ENCODE peak calls at places on chromosomes 5 and 9, in seven cellular contexts. X is heart left ventricle, E is body of pancreas, M is transverse colon, H is A549, Q is thyroid gland, S is stomach. C is an unnamed sample. For H3K9me3, the result is how much of the 10 kb centered on the place peaks cover.

GRCh38 chr5:84292788-84293653 is 91.7 kb downstream of the EDIL3 start:
- DNase-seq in X (no peak), E (no peak), M (no peak), H (no peak), Q (no peak), S (no peak), C (no peak)

GRCh38 chr9:134191455-134192209 is 27.3 kb upstream of the RNU6ATAC start:
- DNase-seq in X (no peak), E (no peak), M (no peak), H (no peak), Q (no peak), S (no peak), C (no peak)

GRCh38 chr9:134585746-134586706 is 55.6 kb upstream of the COL5A1 start:
- DNase-seq in X (no peak), E (no peak), M (no peak), H (peak), Q (no peak), S (no peak), C (no peak)

GRCh38 chr5:66661149-66661548 is 65.0 kb downstream of the MAST4 start:
- DNase-seq in X (peak), E (peak), M (peak), H (no peak), Q (no peak), S (no peak), C (peak)

GRCh38 chr9:134360897-134361296 is 34.6 kb downstream of the RXRA start:
- DNase-seq in X (peak), E (peak), M (no peak), H (no peak), Q (no peak), S (peak), C (peak)

GRCh38 chr5:150121448-150122157 is 34.0 kb downstream of the PDGFRB start:
- DNase-seq in X (no peak), E (no peak), M (no peak), H (no peak), Q (no peak), S (no peak), C (no peak)

GRCh38 chr5:176151286-176151685 is 86.9 kb upstream of the SIMC1 start:
- DNase-seq in X (no peak), E (no peak), M (no peak), H (no peak), Q (peak), S (no peak), C (no peak)

GRCh38 chr5:39905356-39905755 is 480.6 kb upstream of the DAB2 start:
- DNase-seq in X (no peak), E (peak), M (no peak), H (no peak), Q (no peak), S (no peak), C (no peak)

GRCh38 chr5:175103746-175104145 is 340.2 kb downstream of the DRD1 start:
- DNase-seq in X (no peak), E (no peak), M (no peak), H (no peak), Q (no peak), S (no peak), C (no peak)

GRCh38 chr5:123803359-123803758 is 291.4 kb downstream of the CSNK1G3 start:
- DNase-seq in X (no peak), E (no peak), M (no peak), H (no peak), Q (no peak), S (no peak), C (no peak)

GRCh38 chr9:135547756-135548736 is 2.1 kb downstream of the OBP2A start:
- DNase-seq in X (no peak), E (no peak), M (no peak), H (no peak), Q (no peak), S (no peak), C (no peak)

GRCh38 chr9:121916008-121916407 is 177.1 kb downstream of the TTLL11 start:
- DNase-seq in X (no peak), E (no peak), M (no peak), H (no peak), Q (no peak), S (no peak), C (no peak)

GRCh38 chr9:94802795-94803194 is 76.3 kb downstream of the AOPEP start:
- DNase-seq in X (no peak), E (no peak), M (no peak), H (no peak), Q (no peak), S (no peak), C (no peak)

GRCh38 chr5:78716221-78716620 is 67.6 kb upstream of the LHFPL2 start:
- DNase-seq in X (no peak), E (no peak), M (no peak), H (no peak), Q (no peak), S (no peak), C (no peak)

GRCh38 chr5:102905052-102905451 is 149.9 kb downstream of the PAM start:
- DNase-seq in X (no peak), E (no peak), M (no peak), H (no peak), Q (no peak), S (no peak), C (no peak)

GRCh38 chr9:5577225-5577624 is 51.7 kb upstream of the RIC1 start:
- DNase-seq in X (no peak), E (no peak), M (no peak), H (no peak), Q (no peak), S (no peak), C (no peak)

GRCh38 chr5:122183098-122183794 is 53.9 kb downstream of the ZNF474 start:
- DNase-seq in X (peak), E (peak), M (peak), H (no peak), Q (peak), S (peak), C (peak)

GRCh38 chr5:167284491-167284890 is 1007.0 kb upstream of the WWC1 start:
- DNase-seq in X (no peak), E (no peak), M (no peak), H (no peak), Q (no peak), S (no peak), C (no peak)

GRCh38 chr9:137240321-137240840 is 706 bp upstream of the TUBB4B start:
- DNase-seq in X (peak), E (peak), M (peak), H (no peak), Q (peak), S (peak), C (peak)

GRCh38 chr5:154312571-154312970 is 122.0 kb downstream of the GALNT10 start:
- DNase-seq in X (no peak), E (no peak), M (no peak), H (no peak), Q (no peak), S (no peak), C (no peak)

GRCh38 chr9:128123451-128124080 is 4.0 kb downstream of the PTGES2 start:
- DNase-seq in X (no peak), E (no peak), M (no peak), H (no peak), Q (no peak), S (peak), C (no peak)

GRCh38 chr5:56207537-56207936 is 25.6 kb downstream of the ANKRD55 start:
- DNase-seq in X (no peak), E (no peak), M (no peak), H (no peak), Q (no peak), S (no peak), C (no peak)

GRCh38 chr5:134051305-134051704 is 46.5 kb upstream of the VDAC1 start:
- DNase-seq in X (no peak), E (no peak), M (no peak), H (no peak), Q (no peak), S (no peak), C (no peak)

GRCh38 chr5:9924614-9925013 is 294.5 kb upstream of the TAS2R1 start:
- DNase-seq in X (no peak), E (no peak), M (no peak), H (peak), Q (no peak), S (no peak), C (no peak)

GRCh38 chr5:120017523-120017922 is 388.2 kb downstream of the FAM170A start:
- DNase-seq in X (no peak), E (no peak), M (no peak), H (no peak), Q (no peak), S (no peak), C (no peak)

GRCh38 chr5:143258559-143259253 is 144.8 kb downstream of the NR3C1 start:
- DNase-seq in X (no peak), E (no peak), M (no peak), H (no peak), Q (no peak), S (no peak), C (peak)

GRCh38 chr5:1743769-1744085 is 55.9 kb downstream of the MRPL36 start:
- DNase-seq in X (no peak), E (no peak), M (no peak), H (no peak), Q (no peak), S (no peak), C (no peak)

GRCh38 chr5:90297045-90297764 is 112.4 kb downstream of the CETN3 start:
- DNase-seq in X (no peak), E (no peak), M (no peak), H (no peak), Q (no peak), S (no peak), C (no peak)

GRCh38 chr5:124124711-124125229 is 612.8 kb downstream of the CSNK1G3 start:
- DNase-seq in X (no peak), E (no peak), M (no peak), H (no peak), Q (no peak), S (no peak), C (peak)

GRCh38 chr9:114489928-114490327 is 15.3 kb downstream of the WHRN start:
- DNase-seq in X (no peak), E (no peak), M (no peak), H (no peak), Q (no peak), S (no peak), C (no peak)

DNA sequence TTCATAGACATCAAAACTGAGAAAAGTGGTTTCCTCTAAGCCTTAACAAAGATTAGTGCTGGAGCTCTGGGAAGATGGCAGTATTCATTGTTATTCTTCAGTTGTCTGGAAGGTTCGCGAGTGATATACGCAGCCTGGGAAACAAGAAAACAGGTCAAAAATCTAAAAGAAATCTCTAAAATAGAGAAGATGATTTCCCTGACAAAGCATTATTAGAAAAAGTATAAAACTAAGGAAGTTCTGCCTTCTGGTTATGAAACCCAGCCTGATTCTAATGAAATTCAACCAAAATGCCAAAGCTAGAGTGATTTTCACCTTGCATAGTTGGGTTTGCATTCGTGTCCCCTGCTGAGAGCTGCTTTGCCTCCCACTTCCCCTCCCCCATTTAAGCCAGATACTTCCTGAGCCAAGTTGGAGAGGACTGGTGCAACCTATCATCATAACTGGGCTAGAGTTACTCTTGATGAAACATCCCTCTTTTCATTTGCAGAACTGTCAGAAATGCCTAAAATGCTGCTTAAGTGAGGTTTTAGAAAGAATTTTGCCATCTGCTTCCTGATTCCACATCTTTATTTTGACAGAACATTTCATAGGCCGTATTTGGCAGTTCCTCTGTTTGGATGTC is 48.4 kb downstream of the NDFIP1 start:
- DNase-seq in X (no peak), E (no peak), M (no peak), H (no peak), Q (no peak), S (no peak), C (no peak)
- TF ChIP-seq POLR2A in X (no peak), E (no peak), M (no peak), H (no peak), Q (no peak), S (no peak), C (no peak)

DNA sequence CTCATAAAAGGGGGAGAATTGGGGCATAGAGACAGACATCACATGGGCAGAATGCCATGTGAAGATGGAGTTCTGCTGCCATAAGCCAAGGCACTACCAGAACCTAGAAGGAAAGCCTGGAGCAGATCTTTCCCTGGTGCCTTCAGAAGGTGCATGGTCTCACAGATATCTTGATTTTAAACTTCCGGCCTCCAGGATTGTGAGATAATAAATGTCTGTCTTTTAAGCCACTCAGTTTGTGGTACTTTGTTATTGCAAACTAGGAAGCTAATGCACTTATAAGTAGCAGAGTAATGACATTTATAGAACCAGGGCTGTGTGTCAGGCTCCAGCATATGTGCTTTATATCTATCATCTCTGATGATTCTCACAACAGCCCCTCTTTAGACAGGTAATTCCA is 130.4 kb downstream of the ASTN2 start:
- DNase-seq in X (no peak), E (no peak), M (no peak), H (no peak), Q (no peak), S (no peak), C (no peak)
- H3K9me3 ChIP-seq in X (under half), E (under half), M (under half), H (under half), Q (under half), S (under half), C (under half)

GRCh38 chr5:162227075-162227474 is 159.5 kb downstream of the GABRG2 start:
- DNase-seq in X (no peak), E (no peak), M (no peak), H (no peak), Q (no peak), S (no peak), C (no peak)

GRCh38 chr5:162217037-162217436 is 149.5 kb downstream of the GABRG2 start:
- DNase-seq in X (no peak), E (no peak), M (no peak), H (no peak), Q (no peak), S (no peak), C (no peak)

DNA sequence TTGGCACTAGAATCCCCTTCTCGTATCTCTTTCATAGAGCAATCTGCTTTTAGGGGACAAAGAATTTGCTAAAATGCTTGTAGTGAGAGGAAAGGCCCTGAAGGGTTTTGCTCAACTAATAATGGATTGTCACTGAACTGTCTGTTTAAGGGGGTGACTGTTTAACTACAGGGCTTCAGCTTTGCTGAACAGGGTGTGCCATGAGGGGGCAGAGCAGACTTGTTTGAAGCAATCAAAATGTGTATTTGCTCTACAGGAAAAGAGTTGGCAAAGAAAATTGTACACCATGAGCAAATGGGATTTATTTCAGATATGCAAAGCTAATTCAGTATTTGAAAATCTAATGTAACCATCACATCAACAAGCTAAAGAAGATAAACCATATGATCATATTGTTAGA is 154.3 kb downstream of the GABRG2 start:
- DNase-seq in X (no peak), E (no peak), M (no peak), H (no peak), Q (no peak), S (no peak), C (no peak)
- TF ChIP-seq CTCF in X (no peak), E (no peak), M (no peak), H (no peak), Q (no peak), S (no peak), C (no peak)

GRCh38 chr5:18652404-18653215 is 1018.4 kb downstream of the TAF11L14 start:
- DNase-seq in X (no peak), E (no peak), M (no peak), H (no peak), Q (no peak), S (no peak), C (no peak)
- TF ChIP-seq POLR2A in X (no peak), E (no peak), M (no peak), H (no peak), Q (no peak), S (no peak), C (no peak)

DNA sequence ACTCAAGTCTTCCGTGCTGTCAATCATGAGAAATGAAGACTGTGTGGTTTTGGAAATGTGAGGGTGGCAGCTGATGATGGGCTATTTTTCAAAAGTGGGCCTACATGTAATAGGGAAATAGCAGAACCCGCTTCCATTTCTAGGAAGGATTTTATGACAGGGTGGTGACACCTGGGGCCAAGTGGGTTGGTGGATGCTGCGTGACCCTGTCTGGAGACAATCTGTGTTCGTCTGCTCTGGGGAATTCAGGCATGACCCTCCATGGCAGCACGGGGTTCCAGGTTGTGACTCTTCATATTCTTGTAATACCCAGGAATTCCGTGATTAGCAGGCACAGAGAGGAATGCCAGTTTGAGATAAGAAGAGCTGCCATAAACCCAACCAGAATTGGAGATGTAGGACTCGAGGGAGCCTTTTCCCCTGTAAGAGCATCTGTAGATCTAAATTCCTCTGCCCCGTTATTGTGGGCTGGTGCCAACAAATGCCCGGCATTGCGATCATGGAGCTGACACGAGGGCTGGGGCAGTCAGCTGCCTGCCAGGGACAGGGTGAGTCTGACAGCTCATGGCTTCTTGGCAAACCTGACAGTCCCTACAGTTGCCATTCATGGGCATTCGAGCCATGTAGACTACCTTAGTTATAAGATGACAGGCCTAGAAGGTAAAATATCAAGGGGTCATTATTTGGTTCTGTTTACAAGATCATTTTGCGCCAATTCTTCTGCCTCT is 279.7 kb downstream of the GADD45G start:
- DNase-seq in X (peak), E (no peak), M (no peak), H (no peak), Q (no peak), S (peak), C (peak)
- H3K9me3 ChIP-seq in X (under half), E (under half), M (under half), H (under half), Q (under half), S (under half), C (under half)

GRCh38 chr5:60688980-60689379 is 11.0 kb downstream of the DEPDC1B start:
- DNase-seq in X (no peak), E (no peak), M (no peak), H (no peak), Q (no peak), S (no peak), C (no peak)
- TF ChIP-seq CTCF in X (no peak), E (no peak), M (no peak), H (no peak), Q (no peak), S (no peak), C (no peak)

DNA sequence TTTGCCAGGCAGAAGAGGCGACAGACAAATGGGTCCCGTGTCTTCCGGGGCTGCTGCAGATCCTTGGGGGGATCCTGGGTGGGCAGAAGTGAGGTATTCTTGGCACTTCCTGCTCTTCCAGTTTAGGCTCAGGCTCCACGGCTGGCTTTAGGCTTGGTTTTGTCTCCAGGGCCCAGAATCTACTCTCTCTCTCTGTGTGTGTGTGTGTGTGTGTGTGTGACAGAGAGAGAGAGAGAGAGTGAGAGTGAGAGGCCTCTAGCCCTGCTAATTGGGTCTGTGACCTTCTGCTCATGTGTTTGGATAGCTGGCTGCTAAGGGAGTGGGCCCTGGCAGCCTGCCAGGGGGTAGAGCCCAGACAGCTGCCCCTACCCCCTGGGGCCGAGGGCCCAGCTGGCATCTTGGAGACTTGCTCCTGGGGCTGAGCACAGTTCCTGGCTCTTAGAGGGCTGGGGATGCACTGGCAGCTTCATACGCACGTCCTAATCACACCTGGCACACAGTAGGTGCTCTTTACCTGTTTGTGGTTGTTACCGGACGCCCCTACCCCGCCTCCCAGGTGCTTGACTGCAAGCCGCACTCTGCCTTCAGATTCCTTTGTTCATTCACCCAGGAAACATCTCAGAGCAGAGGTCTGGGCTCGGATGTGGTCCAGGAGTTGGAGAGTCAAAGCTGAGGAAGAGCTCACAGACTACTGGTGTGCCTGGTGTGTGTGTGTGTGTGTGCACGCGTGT is 39.4 kb downstream of the CRB2 start:
- DNase-seq in X (no peak), E (no peak), M (no peak), H (no peak), Q (peak), S (no peak), C (no peak)
- TF ChIP-seq POLR2A in X (no peak), E (no peak), M (no peak), H (no peak), Q (no peak), S (no peak), C (no peak)